ENCODE peak calls at places on chromosomes 7 and 10, in seven cellular contexts. U is transverse colon, L is endothelial cell of umbilical vein, M is stomach, O is prostate gland, X is H1, T is spleen. H is an unnamed sample.

GRCh38 chr10:78904196-78904595 is 164.6 kb upstream of the ZMIZ1 start:
- DNase-seq in T (peak), X (no peak), U (no peak), O (no peak), L (no peak), M (peak), H (no peak)

GRCh38 chr7:110718514-110719205 is 372.3 kb upstream of the LRRN3 start:
- DNase-seq in T (no peak), U (no peak), M (no peak), O (no peak), L (no peak), X (peak), H (no peak)

GRCh38 chr7:356691-357462 is 66.9 kb downstream of the FOXL3 start:
- DNase-seq in M (no peak), U (no peak), L (no peak), T (no peak), O (peak), X (no peak), H (no peak)

GRCh38 chr10:12419279-12419847 is 70.0 kb downstream of the CAMK1D start:
- DNase-seq in L (peak), O (no peak), M (no peak), X (no peak), T (peak), U (no peak), H (no peak)

GRCh38 chr10:110208614-110209398 is 1.4 kb downstream of the MXI1 start:
- DNase-seq in L (peak), T (peak), O (peak), M (peak), U (peak), X (no peak), H (peak)

GRCh38 chr7:2585446-2585845 is 26.7 kb downstream of the IQCE start:
- DNase-seq in M (no peak), T (no peak), O (no peak), X (no peak), U (no peak), L (no peak), H (no peak)

GRCh38 chr7:40268836-40269235 is 134.0 kb downstream of the SUGCT start:
- DNase-seq in M (no peak), T (no peak), L (no peak), X (no peak), O (no peak), U (no peak), H (no peak)

GRCh38 chr7:38291117-38291647 is 17.7 kb upstream of the TARP start:
- DNase-seq in L (no peak), M (no peak), T (no peak), U (no peak), O (no peak), X (no peak), H (no peak)

GRCh38 chr10:119365773-119366640 is 158.6 kb downstream of the GRK5 start:
- DNase-seq in M (no peak), L (no peak), T (no peak), X (no peak), U (no peak), O (no peak), H (no peak)

GRCh38 chr10:48309711-48310226 is 3.3 kb downstream of the MAPK8 start:
- DNase-seq in M (no peak), L (peak), X (no peak), O (no peak), U (no peak), T (no peak), H (no peak)

GRCh38 chr10:17134737-17135260 is 5.2 kb upstream of the CUBN start:
- DNase-seq in M (no peak), U (no peak), X (no peak), L (no peak), T (no peak), O (no peak), H (no peak)

GRCh38 chr10:62653254-62653653 is 151.3 kb upstream of the ADO start:
- DNase-seq in U (peak), L (no peak), T (no peak), M (no peak), X (no peak), O (no peak), H (peak)

GRCh38 chr10:116723428-116724281 is 18.7 kb downstream of the HSPA12A start:
- DNase-seq in X (no peak), M (no peak), T (peak), L (no peak), O (no peak), U (no peak), H (no peak)

GRCh38 chr10:126090911-126091728 is 194.8 kb downstream of the FANK1 start:
- DNase-seq in T (no peak), M (no peak), O (no peak), X (no peak), L (peak), U (no peak), H (no peak)

GRCh38 chr7:42991913-42992576 is 59.9 kb downstream of the MRPL32 start:
- DNase-seq in L (no peak), X (no peak), T (no peak), M (no peak), O (no peak), U (no peak), H (no peak)

DNA sequence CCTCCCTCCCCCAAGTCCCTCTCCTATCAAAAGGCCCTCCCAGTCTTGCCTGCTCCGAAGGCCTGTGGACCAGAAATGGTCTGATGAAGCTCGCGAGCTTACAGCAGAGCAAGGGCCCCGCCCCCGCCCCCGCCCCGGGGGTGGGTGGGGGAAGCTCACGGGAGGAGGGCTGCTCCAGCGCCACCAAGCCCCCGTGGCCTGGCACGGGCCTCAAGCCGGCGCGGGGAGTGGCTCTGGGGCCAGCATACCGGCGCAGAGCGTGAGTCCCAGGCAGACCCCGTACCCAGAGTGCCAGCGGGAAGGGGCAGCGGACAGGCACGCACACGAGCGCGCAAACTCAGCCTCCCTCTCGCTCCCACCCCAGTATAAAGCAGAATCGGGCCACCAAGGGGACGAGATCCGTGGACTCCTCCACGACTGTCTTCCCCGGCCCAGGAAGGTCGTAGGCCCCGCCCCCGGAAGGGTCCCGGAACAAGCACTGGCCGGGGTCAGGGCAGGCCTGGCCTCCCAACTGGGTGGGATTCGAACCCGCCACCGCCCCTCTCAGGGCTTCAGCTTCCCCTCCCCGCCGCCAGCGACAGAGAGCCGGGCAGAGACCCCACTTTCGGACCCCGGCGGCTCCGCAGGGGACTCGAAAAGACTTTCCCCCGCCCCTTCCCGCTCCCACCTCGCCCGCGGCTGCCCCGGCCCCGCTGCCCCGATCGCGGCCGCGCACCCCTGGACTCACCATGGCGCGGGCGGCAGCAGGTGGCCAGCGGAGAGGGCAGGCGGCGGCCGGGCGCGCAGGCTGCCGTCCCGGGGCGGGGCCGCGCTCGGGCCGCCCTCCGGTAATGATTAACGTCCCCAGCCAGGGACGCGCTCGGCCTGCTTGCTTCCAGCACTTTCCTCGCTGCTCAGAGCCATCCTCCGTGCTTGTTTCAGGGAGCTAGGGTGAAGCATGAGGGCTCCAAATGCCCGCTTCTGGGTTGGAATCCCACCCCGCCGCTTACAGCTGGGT is at the start of gene PCBD1:
- DNase-seq in X (no peak), U (peak), T (peak), M (peak), L (peak), O (peak), H (peak)
- TF ChIP-seq POLR2AphosphoS5 in X (no peak), U (peak), T (peak), M (peak), L (peak), O (peak), H (no peak)

DNA sequence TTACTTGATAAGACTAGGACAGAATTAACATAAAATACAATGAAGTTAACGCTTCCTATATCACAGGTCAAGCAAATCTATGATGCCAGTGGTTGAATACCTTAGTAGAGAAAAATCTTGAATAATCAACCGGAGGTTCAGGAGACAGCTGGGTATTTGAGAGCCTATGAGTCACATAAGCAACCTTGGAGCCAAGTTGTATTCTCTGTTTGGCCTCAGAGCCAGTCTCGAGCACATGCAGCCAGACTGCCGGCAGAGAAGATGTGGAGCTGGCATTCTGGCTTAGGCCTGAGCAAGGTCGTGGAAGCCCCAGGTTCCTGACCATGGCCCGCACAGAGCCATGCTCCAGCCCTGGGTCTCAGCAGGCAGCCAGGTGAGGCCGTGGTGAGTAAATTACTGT is 90.3 kb downstream of the FAM204A start:
- DNase-seq in L (no peak), X (no peak), M (no peak), U (no peak), T (no peak), O (no peak), H (no peak)
- TF ChIP-seq POLR2A in L (no peak), X (no peak), M (no peak), U (no peak), T (no peak), O (no peak), H (no peak)

DNA sequence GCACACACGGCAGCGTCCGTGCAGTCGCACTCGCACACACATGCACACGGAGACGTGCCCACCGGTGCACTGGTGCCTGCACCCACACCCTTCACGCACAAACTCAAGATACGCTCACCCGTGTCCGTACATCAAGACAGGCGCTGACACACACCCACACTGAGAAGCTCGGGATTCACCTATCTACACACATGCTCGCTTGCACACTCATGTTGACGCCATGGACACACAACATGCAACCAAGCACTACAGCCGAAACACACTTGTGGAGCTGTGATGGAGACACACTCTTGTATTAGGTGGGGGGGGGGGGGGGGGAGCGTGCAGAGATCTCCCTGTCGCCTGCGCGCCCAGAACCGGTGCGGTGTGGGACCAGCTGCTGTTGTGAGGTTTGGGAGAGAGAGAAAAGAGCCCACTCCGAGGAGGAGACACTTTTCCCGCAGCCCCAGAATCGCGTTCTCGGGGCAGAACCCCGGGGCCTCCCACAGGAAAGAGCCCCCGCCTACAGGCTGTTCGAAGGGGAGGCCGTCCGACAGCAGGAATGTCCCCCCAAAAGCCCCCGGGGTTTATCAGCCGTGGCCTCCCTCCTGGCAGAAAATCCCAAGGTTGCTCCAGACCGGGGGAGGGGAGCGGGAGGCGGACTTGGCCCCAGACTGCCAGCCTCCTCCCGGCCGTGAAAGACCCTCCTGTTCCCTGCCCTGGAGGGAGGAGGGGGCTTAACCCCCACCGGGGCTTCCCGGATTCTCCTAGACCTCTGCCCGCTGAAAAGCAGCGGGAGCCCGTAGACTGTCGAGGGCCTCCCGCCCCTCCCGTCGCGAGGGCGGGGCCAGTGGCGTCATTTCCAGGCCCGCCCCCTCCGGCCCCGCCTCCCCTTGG is 466 bp upstream of the NFKB2 start:
- DNase-seq in T (peak), M (peak), U (peak), L (peak), O (peak), X (peak), H (peak)
- TF ChIP-seq POLR2AphosphoS5 in T (peak), M (peak), U (peak), L (no peak), O (peak), X (no peak), H (peak)

DNA sequence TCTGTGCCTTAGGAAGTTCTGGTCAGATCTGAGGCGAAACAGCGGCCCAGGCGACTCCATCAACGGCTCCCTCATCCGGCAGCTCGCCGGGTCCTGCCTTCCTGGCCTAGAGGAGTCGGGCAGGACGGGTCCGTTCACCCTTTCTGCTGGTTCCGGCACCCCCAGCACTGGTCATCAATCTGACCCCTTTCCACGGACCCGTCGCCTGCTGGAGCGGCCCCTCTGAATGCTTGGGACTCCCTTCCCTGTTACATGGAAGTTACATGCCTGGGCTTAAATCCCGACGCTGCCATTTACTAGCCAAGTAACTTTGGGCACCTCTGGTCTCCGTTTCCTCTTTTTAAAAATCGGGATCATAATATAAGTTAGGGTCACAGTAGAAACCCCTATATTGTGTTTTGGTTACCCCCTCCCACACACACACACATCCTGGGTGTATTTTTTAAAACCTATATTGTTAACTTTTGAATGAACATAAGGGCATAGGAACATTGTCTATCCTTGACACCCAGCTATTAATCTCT is 607 bp upstream of the GGCT start:
- DNase-seq in L (no peak), O (no peak), X (no peak), M (no peak), U (no peak), T (no peak), H (no peak)
- TF ChIP-seq POLR2A in L (no peak), O (no peak), X (no peak), M (no peak), U (no peak), T (no peak), H (no peak)

DNA sequence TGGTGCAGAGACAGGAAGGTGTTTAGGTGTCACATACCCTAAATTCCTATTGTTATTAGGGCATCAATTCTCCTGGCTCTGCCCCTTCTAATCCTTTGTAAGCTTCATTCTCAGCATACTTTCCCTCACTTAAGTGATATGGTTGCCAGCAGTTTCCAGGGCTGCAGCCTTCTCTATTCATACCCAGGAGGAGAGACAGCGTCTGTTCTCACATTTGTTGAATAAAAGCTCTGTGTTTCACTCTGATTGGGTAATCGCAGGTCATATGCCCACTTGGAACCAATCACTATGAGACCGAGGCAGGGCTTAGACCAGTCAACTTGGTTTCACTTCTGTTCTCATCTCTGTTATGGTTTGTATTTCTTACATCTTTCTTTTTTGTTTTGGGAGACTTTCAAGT is 109.6 kb upstream of the MTPN start:
- DNase-seq in U (peak), L (peak), T (no peak), M (peak), X (peak), O (peak), H (no peak)
- TF ChIP-seq POLR2AphosphoS5 in U (no peak), L (no peak), T (peak), M (no peak), X (no peak), O (peak), H (no peak)

GRCh38 chr7:21887353-21887752 is 58.3 kb downstream of the CDCA7L start:
- DNase-seq in O (no peak), X (no peak), L (no peak), M (no peak), U (no peak), T (no peak), H (no peak)
- TF ChIP-seq POLR2A in O (no peak), X (no peak), L (no peak), M (no peak), U (no peak), T (no peak), H (no peak)

GRCh38 chr7:70711441-70711840 is 420.5 kb upstream of the GALNT17 start:
- DNase-seq in L (no peak), T (no peak), M (no peak), U (no peak), O (no peak), X (no peak), H (no peak)
- TF ChIP-seq POLR2AphosphoS5 in L (no peak), T (no peak), M (no peak), U (no peak), O (no peak), X (peak), H (no peak)

GRCh38 chr10:44974082-44974627 is 4.5 kb downstream of the DEPP1 start:
- DNase-seq in U (no peak), O (no peak), L (no peak), X (no peak), T (peak), M (no peak), H (no peak)

GRCh38 chr10:44974628-44975431 is 3.8 kb downstream of the DEPP1 start:
- DNase-seq in M (peak), X (no peak), O (peak), L (peak), U (peak), T (peak), H (peak)

GRCh38 chr10:44977287-44978212 is 1.1 kb downstream of the DEPP1 start:
- DNase-seq in L (no peak), M (no peak), U (peak), O (no peak), X (no peak), T (peak), H (no peak)

GRCh38 chr10:44976352-44977198 is 2.0 kb downstream of the DEPP1 start:
- DNase-seq in T (peak), X (no peak), U (no peak), O (no peak), L (peak), M (no peak), H (no peak)

GRCh38 chr10:44975487-44976331 is 2.9 kb downstream of the DEPP1 start:
- DNase-seq in U (peak), M (peak), T (peak), L (peak), O (no peak), X (no peak), H (no peak)
- TF ChIP-seq POLR2A in U (peak), M (no peak), T (no peak), L (no peak), O (no peak), X (no peak), H (no peak)

GRCh38 chr7:88692493-88692892 is 67.0 kb upstream of the ZNF804B start:
- DNase-seq in O (no peak), L (peak), X (no peak), M (no peak), U (no peak), T (no peak), H (no peak)

GRCh38 chr7:88688222-88688621 is 71.3 kb upstream of the ZNF804B start:
- DNase-seq in L (no peak), M (no peak), T (no peak), U (no peak), O (no peak), X (no peak), H (no peak)

GRCh38 chr7:88693131-88693530 is 66.4 kb upstream of the ZNF804B start:
- DNase-seq in L (no peak), T (no peak), O (no peak), M (no peak), X (no peak), U (no peak), H (no peak)

GRCh38 chr7:88686468-88687229 is 72.9 kb upstream of the ZNF804B start:
- DNase-seq in U (no peak), M (no peak), L (no peak), O (no peak), T (no peak), X (no peak), H (no peak)

DNA sequence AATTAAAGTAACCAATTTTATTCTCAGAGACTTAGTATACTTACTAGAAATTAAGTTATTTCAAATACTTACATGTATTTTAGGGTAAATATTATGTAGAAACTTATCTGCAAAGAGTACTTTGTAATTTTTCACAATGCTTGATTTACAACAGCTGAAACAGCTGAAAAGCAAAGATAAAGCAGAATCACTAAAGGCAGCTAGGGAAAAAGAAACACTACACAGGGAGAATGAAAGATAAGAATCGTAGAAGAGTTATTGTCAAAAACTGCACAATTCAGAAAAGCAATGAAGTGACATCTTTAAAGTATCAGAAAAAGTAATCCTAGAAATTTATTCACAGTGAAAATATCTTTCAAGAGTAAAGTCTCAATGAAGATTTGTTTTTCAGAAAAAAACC is 69.7 kb upstream of the ZNF804B start:
- DNase-seq in L (peak), O (no peak), M (no peak), X (no peak), U (no peak), T (no peak), H (no peak)
- TF ChIP-seq POLR2AphosphoS5 in L (no peak), O (no peak), M (no peak), X (no peak), U (no peak), T (no peak), H (no peak)